ENCODE peak calls at places on chromosomes 13 and 19, in five cellular contexts. B, Y, A, F and D are unnamed samples.
A peak's percentile ranks its signal among the peaks of the same experiment; 100 is the strongest.

GRCh38 chr19:35986664-35987570 is 8.1 kb upstream of the SDHAF1 start:
- DNase-seq in B (no peak), Y (no peak), A (peak; percentile 68), F (no peak), D (peak; percentile 83)

GRCh38 chr13:44573790-44574465 is 2.2 kb downstream of the TSC22D1 start:
- DNase-seq in B (no peak), Y (no peak), A (no peak), F (peak; percentile 57), D (no peak)

GRCh38 chr19:40365613-40366401 is 17.3 kb downstream of the PLD3 start:
- DNase-seq in B (no peak), Y (no peak), A (peak; percentile 83), F (peak; percentile 75), D (peak; percentile 80)

GRCh38 chr19:10808937-10809655 is 26.9 kb downstream of the TMED1 start:
- DNase-seq in B (no peak), Y (no peak), A (no peak), F (peak; percentile 19), D (no peak)

GRCh38 chr19:46478356-46478986 is 7.1 kb upstream of the PNMA8A start:
- DNase-seq in B (no peak), Y (peak; percentile 79), A (no peak), F (peak; percentile 63), D (no peak)

GRCh38 chr19:34124828-34125227 is 47.5 kb upstream of the LSM14A start:
- DNase-seq in B (no peak), Y (no peak), A (no peak), F (no peak), D (no peak)

GRCh38 chr13:23622991-23623390 is 52.8 kb downstream of the TNFRSF19 start:
- DNase-seq in B (no peak), Y (no peak), A (no peak), F (no peak), D (no peak)

GRCh38 chr13:109545964-109546363 is 240.4 kb downstream of the IRS2 start:
- DNase-seq in B (no peak), Y (no peak), A (no peak), F (no peak), D (no peak)

GRCh38 chr13:64471916-64472315 is 2758.2 kb downstream of the PCDH9 start:
- DNase-seq in B (no peak), Y (no peak), A (no peak), F (peak; percentile 76), D (no peak)

GRCh38 chr19:58252102-58252685 is 23.5 kb downstream of the ZNF544 start:
- DNase-seq in B (no peak), Y (no peak), A (no peak), F (no peak), D (no peak)

GRCh38 chr19:40976724-40977123 is 14.4 kb upstream of the CYP2B6 start:
- DNase-seq in B (no peak), Y (no peak), A (no peak), F (no peak), D (no peak)

GRCh38 chr13:25963681-25964080 is 88.1 kb downstream of the SHISA2 start:
- DNase-seq in B (no peak), Y (no peak), A (no peak), F (peak; percentile 17), D (no peak)

GRCh38 chr13:53028637-53029121 is at the start of gene OLFM4:
- DNase-seq in B (no peak), Y (no peak), A (no peak), F (no peak), D (no peak)

GRCh38 chr13:111397202-111397880 is 76.9 kb downstream of the TEX29 start:
- DNase-seq in B (no peak), Y (peak; percentile 53), A (no peak), F (no peak), D (no peak)

GRCh38 chr19:41939861-41940442 is 11.7 kb upstream of the ERFL start:
- DNase-seq in B (no peak), Y (no peak), A (peak; percentile 62), F (no peak), D (peak; percentile 88)

GRCh38 chr19:16896098-16896912 is 7.5 kb downstream of the F2RL3 start:
- DNase-seq in B (no peak), Y (no peak), A (peak; percentile 64), F (no peak), D (no peak)

DNA sequence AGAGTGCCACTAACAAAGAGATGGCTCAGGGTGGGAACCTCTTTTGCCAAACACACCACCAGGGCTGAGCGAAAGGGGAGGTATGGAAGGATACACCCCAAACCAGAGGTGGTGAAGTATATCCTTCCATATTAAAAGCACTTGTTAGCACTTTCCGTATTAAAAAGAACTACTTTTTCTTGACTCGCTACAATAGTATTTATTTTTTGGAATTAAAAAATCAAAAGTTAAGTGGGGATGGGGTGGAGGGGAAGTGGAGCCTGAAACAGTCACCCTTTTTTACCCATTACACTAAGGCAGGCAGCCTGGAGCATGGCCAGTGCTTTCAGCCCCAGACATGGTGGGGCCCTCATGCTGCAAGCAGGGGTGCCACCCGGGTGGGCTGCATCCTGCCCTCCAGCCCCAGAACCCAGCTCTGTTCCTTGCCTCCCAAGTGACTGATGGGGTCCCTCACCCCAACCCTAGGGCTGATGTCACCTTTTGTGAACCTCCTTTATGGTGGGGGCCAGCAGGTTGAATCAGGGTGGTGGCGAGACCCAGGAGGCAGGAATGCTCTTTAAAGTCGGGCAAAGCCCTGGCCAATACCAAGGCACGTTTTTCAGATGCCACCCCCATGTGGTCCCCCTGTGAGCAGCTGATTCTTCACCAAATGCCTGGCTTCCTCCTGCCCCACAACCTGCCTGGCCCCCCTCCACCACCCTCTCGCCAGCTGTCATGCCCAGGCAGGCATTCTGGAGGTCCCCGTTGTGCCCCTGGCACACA is 31.0 kb downstream of the LYL1 start:
- DNase-seq in B (no peak), Y (no peak), A (no peak), F (no peak), D (no peak)
- H3K27ac ChIP-seq in B (no peak overlapping the region), Y (peak overlapping the region; percentile 99), A (no peak overlapping the region), F (no peak overlapping the region), D (no peak overlapping the region)

GRCh38 chr13:93233997-93234416 is 7.4 kb downstream of the GPC6 start:
- DNase-seq in B (no peak), Y (no peak), A (no peak), F (no peak), D (peak; percentile 70)
- H3K27ac ChIP-seq in B (no peak overlapping the region), Y (no peak overlapping the region), A (no peak overlapping the region), F (no peak overlapping the region), D (no peak overlapping the region)

GRCh38 chr13:34216251-34216650 is 398.3 kb downstream of the RFC3 start:
- DNase-seq in B (no peak), Y (no peak), A (no peak), F (no peak), D (no peak)

GRCh38 chr13:34217343-34218094 is 399.6 kb downstream of the RFC3 start:
- DNase-seq in B (no peak), Y (no peak), A (no peak), F (no peak), D (no peak)
- H3K27ac ChIP-seq in B (no peak overlapping the region), Y (no peak overlapping the region), A (no peak overlapping the region), F (no peak overlapping the region), D (no peak overlapping the region)

DNA sequence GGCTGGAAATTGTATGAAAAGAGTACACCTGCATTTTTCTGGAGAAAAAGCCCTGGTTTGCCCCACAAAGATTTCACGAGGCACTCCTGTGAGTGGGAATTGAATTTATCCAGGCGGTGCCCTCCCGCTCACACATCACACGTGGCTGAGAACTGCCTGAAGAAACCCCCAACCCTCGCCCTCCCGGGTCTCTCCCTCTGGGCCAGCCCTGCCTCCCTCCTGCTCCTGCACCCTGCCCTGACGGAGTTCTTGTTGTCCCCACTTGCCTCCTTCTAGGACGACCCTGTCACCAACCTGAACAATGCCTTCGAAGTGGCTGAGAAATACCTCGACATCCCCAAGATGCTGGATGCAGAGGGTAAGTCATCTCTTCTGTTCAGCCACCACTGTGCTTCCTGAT is 35.2 kb downstream of the CAPN12 start:
- DNase-seq in B (no peak), Y (no peak), A (no peak), F (no peak), D (no peak)
- H3K27ac ChIP-seq in B (peak overlapping the region; percentile 80), Y (peak overlapping the region; percentile 79), A (peak overlapping the region; percentile 41), F (no peak overlapping the region), D (peak overlapping the region; percentile 39)

GRCh38 chr19:56112313-56112709 is 8.8 kb downstream of the ZNF787 start:
- DNase-seq in B (no peak), Y (no peak), A (peak; percentile 45), F (no peak), D (no peak)
- H3K27ac ChIP-seq in B (peak overlapping the region; percentile 39), Y (no peak overlapping the region), A (peak overlapping the region; percentile 65), F (no peak overlapping the region), D (no peak overlapping the region)

DNA sequence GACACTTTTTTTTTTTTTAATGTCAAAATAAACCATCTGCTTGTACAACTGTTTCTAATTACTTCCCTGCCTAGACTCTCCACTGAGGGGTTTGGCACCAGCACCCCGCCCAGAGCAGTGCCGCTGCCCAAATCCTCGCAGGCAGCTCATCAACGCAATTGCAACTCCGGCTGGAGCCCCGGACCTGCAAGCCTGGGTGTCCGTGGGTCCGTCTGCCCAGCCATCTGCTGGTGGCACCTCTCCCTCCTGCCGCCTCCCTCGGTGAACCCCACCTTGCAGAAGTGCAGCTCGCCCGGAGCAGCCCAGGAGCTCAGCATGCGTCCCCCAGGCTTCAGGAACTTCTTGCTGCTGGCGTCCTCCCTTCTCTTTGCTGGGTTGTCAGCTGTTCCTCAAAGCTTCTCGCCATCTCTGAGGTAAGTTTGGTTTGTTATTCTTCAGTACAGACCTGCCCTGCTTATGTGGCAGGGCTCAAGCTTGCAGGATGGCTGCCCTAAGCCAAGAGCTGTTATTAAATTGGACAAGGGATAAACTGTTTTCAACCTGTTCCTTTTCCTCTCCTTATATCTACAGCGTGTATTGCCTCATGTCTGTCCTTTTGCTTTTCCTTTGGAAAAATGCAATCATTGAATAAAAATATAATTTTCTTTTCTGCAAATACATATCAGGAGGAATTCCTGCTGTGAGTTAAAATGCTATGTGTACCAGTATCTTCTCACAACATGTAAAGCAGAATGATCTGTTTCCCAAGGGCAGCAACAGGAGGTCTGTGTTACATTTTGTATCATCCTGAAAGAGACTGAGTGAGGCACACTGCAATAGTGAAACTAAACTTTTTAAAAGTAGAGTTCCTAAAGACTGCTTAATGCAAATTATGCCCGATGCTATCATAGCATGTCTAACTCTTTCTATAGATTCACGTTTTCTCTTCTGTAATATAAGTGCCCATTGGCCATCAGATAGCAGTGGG is at the start of gene ITGBL1:
- DNase-seq in B (no peak), Y (peak; percentile 71), A (no peak), F (peak; percentile 50), D (peak; percentile 71)
- H3K27ac ChIP-seq in B (no peak within 1 kb of the TSS), Y (peak within 1 kb of the TSS; percentile 90), A (peak within 1 kb of the TSS; percentile 34), F (peak within 1 kb of the TSS; percentile 61), D (peak within 1 kb of the TSS; percentile 23)

DNA sequence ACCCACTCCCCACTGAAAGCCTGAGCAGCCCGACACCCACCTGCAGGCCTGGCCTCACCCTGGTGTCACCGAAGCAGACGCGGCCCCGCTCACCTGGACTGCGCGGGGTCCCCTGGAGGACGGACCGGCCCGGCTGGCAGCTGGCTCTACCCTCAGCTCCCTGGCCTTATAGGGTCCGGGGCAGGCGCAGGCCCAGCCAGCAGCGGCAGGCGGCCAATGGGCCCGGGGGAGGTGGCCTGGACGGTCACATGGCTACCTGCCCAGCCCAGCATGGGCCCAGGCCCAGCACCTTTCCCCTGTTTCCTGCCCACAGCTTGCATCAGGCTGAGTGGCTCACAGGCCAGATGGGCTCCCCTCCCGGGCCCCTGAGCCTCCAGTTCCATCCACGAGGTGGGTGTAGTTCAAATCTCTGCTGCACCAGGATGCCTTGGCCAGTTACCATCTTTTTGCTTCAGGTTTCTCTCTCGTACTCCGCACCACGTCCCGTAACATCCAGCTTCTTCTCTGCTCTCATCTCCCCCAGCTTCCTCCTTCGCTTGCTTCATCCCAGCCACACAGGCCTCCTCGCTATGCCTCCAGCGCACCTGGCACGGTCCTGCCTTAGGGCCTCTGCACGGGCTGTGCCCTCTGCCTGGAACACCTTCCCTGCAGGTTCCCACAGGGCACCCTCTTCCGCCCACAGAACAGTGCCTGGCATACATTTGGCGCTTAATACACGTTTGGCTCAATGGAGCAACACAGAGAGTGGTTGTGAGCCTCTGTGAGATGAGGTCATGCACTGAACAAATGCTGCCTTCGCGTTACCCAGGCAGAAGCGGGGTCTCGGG is at the start of gene PLIN4:
- DNase-seq in B (no peak), Y (peak; percentile 75), A (no peak), F (peak; percentile 93), D (peak; percentile 85)
- H3K27ac ChIP-seq in B (peak within 1 kb of the TSS; percentile 80), Y (no peak within 1 kb of the TSS), A (no peak within 1 kb of the TSS), F (no peak within 1 kb of the TSS), D (peak within 1 kb of the TSS; percentile 76)

GRCh38 chr13:113179374-113180230 is 21.2 kb downstream of the PROZ start:
- DNase-seq in B (no peak), Y (no peak), A (no peak), F (peak; percentile 54), D (no peak)
- H3K27ac ChIP-seq in B (no peak overlapping the region), Y (no peak overlapping the region), A (peak overlapping the region; percentile 0), F (peak overlapping the region; percentile 100), D (no peak overlapping the region)